ENCODE peak calls at places on chromosomes 6 and 20, in five cellular contexts. One of them, this sample, is unnamed.
A peak's percentile ranks its signal among the peaks of the same experiment; 100 is the strongest.

GRCh38 chr6:43708857-43709653 is 21.5 kb upstream of the MRPS18A start:
- DNase-seq in MM.1S: no peak
- DNase-seq in A549: peak; percentile 52
- DNase-seq in neural crest cell: no peak
- DNase-seq in astrocyte of the cerebellum: no peak
- DNase-seq in this sample: no peak

GRCh38 chr20:46151936-46152335 is 33.8 kb downstream of the CD40 start:
- DNase-seq in MM.1S: peak; percentile 10
- DNase-seq in astrocyte of the cerebellum: no peak
- DNase-seq in neural crest cell: no peak
- DNase-seq in A549: peak; percentile 14
- DNase-seq in this sample: peak; percentile 65

GRCh38 chr6:11172501-11173337 is 59.7 kb downstream of the NEDD9 start:
- DNase-seq in A549: peak; percentile 64
- DNase-seq in astrocyte of the cerebellum: no peak
- DNase-seq in neural crest cell: peak; percentile 83
- DNase-seq in MM.1S: peak; percentile 36
- DNase-seq in this sample: peak; percentile 70

GRCh38 chr20:45751714-45752113 is 29.6 kb downstream of the SPINT4 start:
- DNase-seq in astrocyte of the cerebellum: no peak
- DNase-seq in MM.1S: no peak
- DNase-seq in neural crest cell: no peak
- DNase-seq in A549: no peak
- DNase-seq in this sample: no peak

GRCh38 chr6:105057160-105057559 is 100.3 kb downstream of the LIN28B start:
- DNase-seq in MM.1S: no peak
- DNase-seq in astrocyte of the cerebellum: no peak
- DNase-seq in neural crest cell: no peak
- DNase-seq in A549: no peak
- DNase-seq in this sample: no peak

GRCh38 chr20:51042657-51043247 is 19.8 kb upstream of the KCNG1 start:
- DNase-seq in MM.1S: no peak
- DNase-seq in astrocyte of the cerebellum: no peak
- DNase-seq in A549: no peak
- DNase-seq in neural crest cell: no peak
- DNase-seq in this sample: no peak

GRCh38 chr6:89966250-89966588 is 72.0 kb downstream of the GJA10 start:
- DNase-seq in A549: no peak
- DNase-seq in MM.1S: no peak
- DNase-seq in astrocyte of the cerebellum: no peak
- DNase-seq in neural crest cell: no peak
- DNase-seq in this sample: no peak

GRCh38 chr6:28402197-28402596 is 2.6 kb upstream of the ZSCAN12 start:
- DNase-seq in A549: no peak
- DNase-seq in neural crest cell: no peak
- DNase-seq in astrocyte of the cerebellum: no peak
- DNase-seq in MM.1S: no peak
- DNase-seq in this sample: no peak

GRCh38 chr20:39326050-39326449 is 363.9 kb downstream of the DHX35 start:
- DNase-seq in neural crest cell: no peak
- DNase-seq in A549: no peak
- DNase-seq in MM.1S: no peak
- DNase-seq in astrocyte of the cerebellum: no peak
- DNase-seq in this sample: no peak

GRCh38 chr20:9408422-9409300 is 105.7 kb upstream of the LAMP5 start:
- DNase-seq in neural crest cell: no peak
- DNase-seq in astrocyte of the cerebellum: no peak
- DNase-seq in A549: no peak
- DNase-seq in MM.1S: no peak
- DNase-seq in this sample: no peak

GRCh38 chr6:37320649-37321048 is 33.1 kb upstream of the RNF8 start:
- DNase-seq in MM.1S: no peak
- DNase-seq in neural crest cell: no peak
- DNase-seq in astrocyte of the cerebellum: no peak
- DNase-seq in A549: no peak
- DNase-seq in this sample: no peak

GRCh38 chr6:4008324-4009047 is 70.5 kb downstream of the FAM217A start:
- DNase-seq in MM.1S: peak; percentile 58
- DNase-seq in astrocyte of the cerebellum: peak; percentile 79
- DNase-seq in A549: peak; percentile 85
- DNase-seq in neural crest cell: no peak
- DNase-seq in this sample: peak; percentile 34

GRCh38 chr20:50724851-50725721 is 6.3 kb upstream of the PARD6B start:
- DNase-seq in A549: peak; percentile 86
- DNase-seq in astrocyte of the cerebellum: peak; percentile 34
- DNase-seq in MM.1S: no peak
- DNase-seq in neural crest cell: peak; percentile 28
- DNase-seq in this sample: no peak

GRCh38 chr20:41072099-41072798 is 43.6 kb downstream of the TOP1 start:
- DNase-seq in MM.1S: no peak
- DNase-seq in neural crest cell: no peak
- DNase-seq in A549: no peak
- DNase-seq in astrocyte of the cerebellum: peak; percentile 85
- DNase-seq in this sample: no peak

GRCh38 chr6:107560657-107561056 is 70.7 kb downstream of the SOBP start:
- DNase-seq in A549: no peak
- DNase-seq in MM.1S: peak; percentile 36
- DNase-seq in neural crest cell: no peak
- DNase-seq in astrocyte of the cerebellum: peak; percentile 8
- DNase-seq in this sample: no peak

GRCh38 chr20:856361-856775 is 22.9 kb downstream of the FAM110A start:
- DNase-seq in MM.1S: no peak
- DNase-seq in neural crest cell: no peak
- DNase-seq in astrocyte of the cerebellum: peak; percentile 34
- DNase-seq in A549: peak; percentile 82
- DNase-seq in this sample: no peak

GRCh38 chr6:31474871-31475286 is 23.1 kb upstream of the MICB start:
- DNase-seq in astrocyte of the cerebellum: no peak
- DNase-seq in MM.1S: no peak
- DNase-seq in A549: no peak
- DNase-seq in neural crest cell: no peak
- DNase-seq in this sample: no peak

GRCh38 chr20:63106108-63106764 is 99.5 kb upstream of the BHLHE23 start:
- DNase-seq in neural crest cell: no peak
- DNase-seq in astrocyte of the cerebellum: no peak
- DNase-seq in MM.1S: no peak
- DNase-seq in A549: peak; percentile 34
- DNase-seq in this sample: no peak

GRCh38 chr20:32238483-32239425 is 31.1 kb downstream of the POFUT1 start:
- DNase-seq in astrocyte of the cerebellum: no peak
- DNase-seq in A549: no peak
- DNase-seq in MM.1S: no peak
- DNase-seq in neural crest cell: no peak
- DNase-seq in this sample: no peak

GRCh38 chr20:4289875-4290274 is 274.5 kb upstream of the RNF24 start:
- DNase-seq in A549: peak; percentile 49
- DNase-seq in neural crest cell: no peak
- DNase-seq in MM.1S: no peak
- DNase-seq in astrocyte of the cerebellum: no peak
- DNase-seq in this sample: no peak

GRCh38 chr6:169490830-169491229 is 211.0 kb downstream of the WDR27 start:
- DNase-seq in A549: no peak
- DNase-seq in astrocyte of the cerebellum: no peak
- DNase-seq in MM.1S: no peak
- DNase-seq in neural crest cell: no peak
- DNase-seq in this sample: no peak

GRCh38 chr6:28142446-28142845 is 763 bp downstream of the ZKSCAN8 start:
- DNase-seq in A549: no peak
- DNase-seq in astrocyte of the cerebellum: no peak
- DNase-seq in neural crest cell: no peak
- DNase-seq in MM.1S: no peak
- DNase-seq in this sample: no peak

GRCh38 chr6:121666809-121667208 is 231.4 kb downstream of the GJA1 start:
- DNase-seq in MM.1S: no peak
- DNase-seq in neural crest cell: no peak
- DNase-seq in astrocyte of the cerebellum: peak; percentile 49
- DNase-seq in A549: peak; percentile 51
- DNase-seq in this sample: no peak

GRCh38 chr6:29647927-29648642 is 8.8 kb upstream of the MOG start:
- DNase-seq in A549: peak; percentile 43
- DNase-seq in neural crest cell: no peak
- DNase-seq in astrocyte of the cerebellum: no peak
- DNase-seq in MM.1S: peak; percentile 33
- DNase-seq in this sample: no peak
- TF ChIP-seq CTCF in A549: peak; percentile 32
- TF ChIP-seq CTCF in neural crest cell: peak; percentile 66
- TF ChIP-seq CTCF in astrocyte of the cerebellum: peak; percentile 80
- TF ChIP-seq CTCF in MM.1S: peak; percentile 67
- TF ChIP-seq CTCF in this sample: peak; percentile 57

GRCh38 chr6:53731906-53732636 is 62.7 kb upstream of the LRRC1 start:
- DNase-seq in MM.1S: no peak
- DNase-seq in A549: no peak
- DNase-seq in neural crest cell: no peak
- DNase-seq in astrocyte of the cerebellum: no peak
- DNase-seq in this sample: no peak

GRCh38 chr6:53737746-53738145 is 57.1 kb upstream of the LRRC1 start:
- DNase-seq in neural crest cell: no peak
- DNase-seq in A549: peak; percentile 24
- DNase-seq in astrocyte of the cerebellum: no peak
- DNase-seq in MM.1S: no peak
- DNase-seq in this sample: no peak

GRCh38 chr6:53735896-53736295 is 58.9 kb upstream of the LRRC1 start:
- DNase-seq in neural crest cell: no peak
- DNase-seq in A549: no peak
- DNase-seq in astrocyte of the cerebellum: no peak
- DNase-seq in MM.1S: no peak
- DNase-seq in this sample: no peak

GRCh38 chr6:53730767-53731166 is 64.0 kb upstream of the LRRC1 start:
- DNase-seq in neural crest cell: no peak
- DNase-seq in astrocyte of the cerebellum: no peak
- DNase-seq in MM.1S: no peak
- DNase-seq in A549: no peak
- DNase-seq in this sample: no peak

DNA sequence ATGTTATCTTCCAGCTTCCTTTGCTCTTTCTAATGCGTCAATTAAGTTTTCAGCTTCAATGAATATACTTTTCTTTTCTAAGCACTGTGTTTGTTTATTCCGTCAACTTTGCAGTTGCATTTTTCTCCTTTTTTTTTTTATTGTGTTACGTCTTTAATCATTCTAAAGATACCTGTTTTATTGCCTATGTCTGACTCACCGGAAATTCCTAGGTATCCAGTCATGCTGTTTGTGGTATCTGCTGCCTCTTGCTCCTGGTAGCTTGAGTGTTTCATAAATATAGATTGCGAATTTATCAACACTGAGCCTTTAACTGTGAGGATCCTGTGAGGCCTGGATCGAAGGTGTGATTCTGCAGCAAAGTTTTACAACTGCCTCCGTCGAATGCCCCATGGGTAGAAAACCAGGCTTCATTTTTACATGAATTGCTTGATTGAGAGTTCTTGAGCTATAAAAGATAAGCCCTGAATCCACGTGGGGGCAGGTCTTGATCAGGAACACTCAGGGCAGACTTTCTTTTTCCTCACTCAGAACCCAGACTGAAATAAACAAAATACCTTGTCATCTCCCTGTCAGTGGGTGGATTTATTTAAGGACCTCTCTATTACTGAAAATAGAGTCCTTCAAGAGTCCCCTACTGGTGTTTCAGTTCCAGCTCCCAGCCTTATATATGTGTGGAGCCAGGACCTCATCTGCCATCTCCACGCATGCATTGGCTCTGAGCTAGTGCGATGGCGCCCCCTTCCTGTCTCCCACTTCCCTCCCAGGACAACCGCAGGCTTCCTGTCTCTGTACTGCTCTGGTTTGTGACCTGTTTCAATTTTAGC is 60.1 kb upstream of the LRRC1 start:
- DNase-seq in astrocyte of the cerebellum: peak; percentile 71
- DNase-seq in MM.1S: peak; percentile 8
- DNase-seq in neural crest cell: peak; percentile 11
- DNase-seq in A549: peak; percentile 77
- DNase-seq in this sample: peak; percentile 11
- TF ChIP-seq CTCF in astrocyte of the cerebellum: peak; percentile 33
- TF ChIP-seq CTCF in MM.1S: peak; percentile 52
- TF ChIP-seq CTCF in neural crest cell: peak; percentile 53
- TF ChIP-seq CTCF in A549: peak; percentile 41
- TF ChIP-seq CTCF in this sample: peak; percentile 36

GRCh38 chr6:2988076-2988425 is 11.6 kb upstream of the NQO2 start:
- DNase-seq in neural crest cell: no peak
- DNase-seq in MM.1S: no peak
- DNase-seq in A549: no peak
- DNase-seq in astrocyte of the cerebellum: no peak
- DNase-seq in this sample: no peak
- TF ChIP-seq CTCF in neural crest cell: peak; percentile 14
- TF ChIP-seq CTCF in MM.1S: no peak
- TF ChIP-seq CTCF in A549: no peak
- TF ChIP-seq CTCF in astrocyte of the cerebellum: no peak
- TF ChIP-seq CTCF in this sample: no peak

GRCh38 chr6:136288566-136289326 is 900 bp downstream of the BCLAF1 start:
- DNase-seq in astrocyte of the cerebellum: peak; percentile 88
- DNase-seq in MM.1S: peak; percentile 61
- DNase-seq in A549: peak; percentile 75
- DNase-seq in neural crest cell: peak; percentile 36
- DNase-seq in this sample: peak; percentile 58
- TF ChIP-seq CTCF in astrocyte of the cerebellum: peak; percentile 33
- TF ChIP-seq CTCF in MM.1S: peak; percentile 34
- TF ChIP-seq CTCF in A549: no peak
- TF ChIP-seq CTCF in neural crest cell: peak; percentile 52
- TF ChIP-seq CTCF in this sample: no peak

DNA sequence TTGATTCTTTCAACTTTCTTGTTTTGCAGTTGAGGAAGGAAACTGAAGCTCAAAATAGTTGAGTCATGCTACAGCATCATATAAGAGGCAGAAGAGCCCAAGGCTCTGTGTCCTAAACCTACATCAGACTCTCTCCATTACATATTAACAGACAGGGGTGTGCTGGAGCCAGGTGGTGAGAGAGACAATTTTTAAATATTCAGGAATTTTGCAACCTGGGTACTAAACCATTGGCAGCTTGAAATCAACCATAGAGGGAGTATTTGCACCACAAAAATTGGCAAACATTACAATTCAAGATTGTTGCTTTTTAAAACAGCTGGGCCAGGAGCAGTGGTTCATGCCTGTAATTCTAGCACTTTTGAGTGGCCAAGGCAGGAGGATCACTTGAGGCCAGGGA is 65.8 kb upstream of the SOX4 start:
- DNase-seq in A549: no peak
- DNase-seq in astrocyte of the cerebellum: no peak
- DNase-seq in neural crest cell: no peak
- DNase-seq in MM.1S: no peak
- DNase-seq in this sample: no peak
- TF ChIP-seq CTCF in A549: no peak
- TF ChIP-seq CTCF in astrocyte of the cerebellum: no peak
- TF ChIP-seq CTCF in neural crest cell: no peak
- TF ChIP-seq CTCF in MM.1S: no peak
- TF ChIP-seq CTCF in this sample: no peak

DNA sequence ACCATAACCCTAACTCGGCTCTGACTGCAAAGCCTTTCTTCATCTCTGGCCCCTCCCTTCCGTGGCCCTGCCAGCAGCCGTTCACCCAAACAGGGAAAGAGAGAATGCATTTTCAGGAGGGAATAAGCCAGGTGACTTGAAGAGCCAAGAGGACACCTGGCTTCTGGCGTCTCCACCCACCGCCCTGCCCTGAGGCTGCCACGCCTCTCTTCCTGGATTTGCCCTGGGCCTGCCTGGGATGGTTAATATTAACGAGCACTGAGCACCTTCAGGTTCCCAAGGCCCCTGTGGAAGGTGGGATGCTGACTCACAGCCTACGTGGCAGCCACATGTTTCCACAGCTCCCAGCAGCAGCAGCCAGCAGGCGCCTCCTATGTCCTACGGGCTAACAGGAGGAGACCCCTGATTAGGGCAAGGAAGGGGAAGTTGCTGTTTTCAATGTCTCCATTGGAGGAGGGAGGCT is 138.0 kb upstream of the RREB1 start:
- DNase-seq in neural crest cell: no peak
- DNase-seq in astrocyte of the cerebellum: no peak
- DNase-seq in MM.1S: no peak
- DNase-seq in A549: peak; percentile 20
- DNase-seq in this sample: no peak
- TF ChIP-seq CTCF in neural crest cell: no peak
- TF ChIP-seq CTCF in astrocyte of the cerebellum: no peak
- TF ChIP-seq CTCF in MM.1S: no peak
- TF ChIP-seq CTCF in A549: no peak
- TF ChIP-seq CTCF in this sample: no peak